ENCODE peak calls at places on chromosome 18, in eight cellular contexts. X, T, K, V, P, B, C and Q are unnamed samples.
A peak's percentile ranks its signal among the peaks of the same experiment; 100 is the strongest.

GRCh38 chr18:45588831-45589558 is 26.3 kb upstream of the SLC14A2 start:
- DNase-seq in X (no peak), T (no peak), K (no peak), V (no peak), P (no peak), B (no peak), C (no peak), Q (no peak)

GRCh38 chr18:63098014-63098981 is 221.3 kb downstream of the BCL2 start:
- DNase-seq in X (no peak), T (no peak), K (no peak), V (no peak), P (no peak), B (no peak), C (no peak), Q (no peak)

GRCh38 chr18:12515550-12515949 is 107.8 kb downstream of the PRELID3A start:
- DNase-seq in X (no peak), T (no peak), K (no peak), V (no peak), P (no peak), B (no peak), C (no peak), Q (no peak)

GRCh38 chr18:12656671-12657047 is 1.2 kb downstream of the SPIRE1 start:
- DNase-seq in X (no peak), T (no peak), K (no peak), V (no peak), P (no peak), B (no peak), C (no peak), Q (no peak)

GRCh38 chr18:36592282-36592681 is 236.5 kb downstream of the TPGS2 start:
- DNase-seq in X (no peak), T (no peak), K (no peak), V (no peak), P (no peak), B (no peak), C (no peak), Q (no peak)

GRCh38 chr18:39701071-39701783 is 2135.6 kb upstream of the CELF4 start:
- DNase-seq in X (no peak), T (no peak), K (no peak), V (no peak), P (no peak), B (no peak), C (no peak), Q (no peak)

GRCh38 chr18:9808530-9809241 is 77.1 kb upstream of the TXNDC2 start:
- DNase-seq in X (no peak), T (no peak), K (peak; percentile 44), V (no peak), P (no peak), B (peak; percentile 65), C (peak; percentile 29), Q (no peak)

GRCh38 chr18:43606800-43607199 is 329.5 kb upstream of the SYT4 start:
- DNase-seq in X (no peak), T (no peak), K (no peak), V (no peak), P (no peak), B (no peak), C (no peak), Q (no peak)

GRCh38 chr18:73535189-73535588 is 612.4 kb downstream of the FBXO15 start:
- DNase-seq in X (no peak), T (no peak), K (no peak), V (no peak), P (no peak), B (no peak), C (no peak), Q (no peak)

GRCh38 chr18:39274535-39274934 is 1708.9 kb upstream of the CELF4 start:
- DNase-seq in X (no peak), T (no peak), K (no peak), V (no peak), P (no peak), B (no peak), C (no peak), Q (no peak)

GRCh38 chr18:46628206-46628605 is 28.8 kb downstream of the LOXHD1 start:
- DNase-seq in X (no peak), T (no peak), K (no peak), V (no peak), P (no peak), B (no peak), C (no peak), Q (no peak)

GRCh38 chr18:40932862-40933261 is 1022.2 kb upstream of the PIK3C3 start:
- DNase-seq in X (no peak), T (no peak), K (no peak), V (no peak), P (no peak), B (no peak), C (no peak), Q (no peak)

GRCh38 chr18:33572022-33572421 is 6.0 kb upstream of the ASXL3 start:
- DNase-seq in X (no peak), T (no peak), K (no peak), V (no peak), P (no peak), B (no peak), C (no peak), Q (no peak)

GRCh38 chr18:22745966-22746365 is 187.2 kb upstream of the RBBP8 start:
- DNase-seq in X (no peak), T (no peak), K (no peak), V (no peak), P (no peak), B (no peak), C (no peak), Q (no peak)

GRCh38 chr18:47595816-47596501 is 334.5 kb downstream of the SMAD2 start:
- DNase-seq in X (no peak), T (peak; percentile 50), K (peak; percentile 27), V (no peak), P (no peak), B (no peak), C (no peak), Q (peak; percentile 65)

GRCh38 chr18:39667905-39668304 is 2102.3 kb upstream of the CELF4 start:
- DNase-seq in X (no peak), T (no peak), K (no peak), V (no peak), P (no peak), B (no peak), C (no peak), Q (no peak)

GRCh38 chr18:49811151-49811938 is 2.0 kb downstream of the ACAA2 start:
- DNase-seq in X (no peak), T (no peak), K (no peak), V (no peak), P (no peak), B (no peak), C (no peak), Q (peak; percentile 35)

GRCh38 chr18:49814147-49814499 is 790 bp upstream of the ACAA2 start:
- DNase-seq in X (no peak), T (peak; percentile 22), K (peak; percentile 75), V (no peak), P (no peak), B (no peak), C (peak; percentile 56), Q (peak; percentile 87)

GRCh38 chr18:49813071-49813320 is 337 bp downstream of the ACAA2 start:
- DNase-seq in X (peak; percentile 42), T (peak; percentile 29), K (no peak), V (no peak), P (no peak), B (no peak), C (peak; percentile 31), Q (peak; percentile 85)

GRCh38 chr18:49812321-49813070 is 837 bp downstream of the ACAA2 start:
- DNase-seq in X (no peak), T (no peak), K (no peak), V (no peak), P (no peak), B (no peak), C (no peak), Q (peak; percentile 57)

GRCh38 chr18:49813321-49814146 is at the start of gene ACAA2:
- DNase-seq in X (peak; percentile 91), T (peak; percentile 72), K (peak; percentile 90), V (peak; percentile 78), P (no peak), B (peak; percentile 88), C (peak; percentile 81), Q (peak; percentile 97)
- TF ChIP-seq POLR2A in X (peak; percentile 25), T (peak; percentile 72), K (peak; percentile 56), V (peak; percentile 76), P (peak; percentile 45), B (peak; percentile 25), C (peak; percentile 42), Q (peak; percentile 77)

GRCh38 chr18:80147418-80148315 is 38.6 kb downstream of the ADNP2 start:
- DNase-seq in X (peak; percentile 91), T (no peak), K (peak; percentile 90), V (peak; percentile 82), P (no peak), B (peak; percentile 97), C (peak; percentile 87), Q (peak; percentile 75)
- TF ChIP-seq POLR2A in X (no peak), T (no peak), K (peak; percentile 42), V (no peak), P (no peak), B (no peak), C (no peak), Q (no peak)

GRCh38 chr18:5543036-5543671 is 643 bp downstream of the EPB41L3 start:
- DNase-seq in X (no peak), T (no peak), K (peak; percentile 39), V (no peak), P (no peak), B (peak; percentile 30), C (no peak), Q (no peak)

GRCh38 chr18:5538541-5538940 is 5.3 kb downstream of the EPB41L3 start:
- DNase-seq in X (no peak), T (no peak), K (no peak), V (no peak), P (no peak), B (no peak), C (no peak), Q (no peak)

GRCh38 chr18:5546660-5547059 is 2.9 kb upstream of the EPB41L3 start:
- DNase-seq in X (no peak), T (no peak), K (peak; percentile 61), V (no peak), P (no peak), B (peak; percentile 54), C (peak; percentile 26), Q (no peak)

GRCh38 chr18:5542393-5543035 is 1.3 kb downstream of the EPB41L3 start:
- DNase-seq in X (peak; percentile 35), T (no peak), K (peak; percentile 41), V (no peak), P (no peak), B (peak; percentile 50), C (no peak), Q (no peak)

DNA sequence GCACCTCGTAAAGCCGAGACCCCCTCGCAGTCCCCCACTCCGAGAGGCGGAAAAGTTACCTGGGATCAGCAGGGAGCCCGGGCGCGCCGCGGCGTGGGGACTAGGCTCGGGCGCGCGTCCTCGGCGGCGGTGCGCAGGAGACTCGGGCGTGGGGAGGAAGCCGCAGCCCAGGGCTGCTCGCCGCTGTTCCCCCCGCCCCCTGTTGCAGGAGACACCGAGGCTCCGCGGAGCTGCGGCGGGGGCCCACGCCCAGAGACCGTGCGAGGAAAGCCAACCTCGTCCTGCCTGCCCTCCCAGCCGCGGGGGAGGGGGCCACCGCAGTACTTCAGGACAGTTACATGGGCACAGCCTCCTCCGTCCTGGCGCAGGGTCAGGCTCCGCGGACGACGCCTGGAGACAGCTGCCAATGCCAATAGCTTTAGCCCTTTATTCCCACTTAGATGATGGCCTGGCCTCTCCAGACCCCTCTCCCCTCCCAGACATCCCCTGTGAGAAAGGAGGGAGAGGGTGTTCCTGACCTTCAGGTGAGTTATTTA is at the start of gene EPB41L3:
- DNase-seq in X (peak; percentile 51), T (no peak), K (peak; percentile 74), V (no peak), P (no peak), B (peak; percentile 75), C (no peak), Q (no peak)
- TF ChIP-seq POLR2A in X (no peak), T (no peak), K (peak; percentile 27), V (peak; percentile 37), P (no peak), B (no peak), C (no peak), Q (no peak)

GRCh38 chr18:3623769-3624545 is 174.0 kb downstream of the TGIF1 start:
- DNase-seq in X (peak; percentile 80), T (peak; percentile 86), K (peak; percentile 87), V (peak; percentile 50), P (no peak), B (peak; percentile 62), C (peak; percentile 72), Q (peak; percentile 97)
- TF ChIP-seq POLR2A in X (no peak), T (peak; percentile 92), K (peak; percentile 38), V (no peak), P (no peak), B (no peak), C (no peak), Q (peak; percentile 98)